ENCODE peak calls at places on chromosomes 2 and 18, in ten cellular contexts. P is body of pancreas, V is nephron progenitor cell, W is thoracic aorta, S is left ventricle myocardium inferior, Q is foreskin fibroblast, L is heart left ventricle, N is GM13977, C is dorsolateral prefrontal cortex, D is GM23338. H is an unnamed sample.

GRCh38 chr2:145731467-145731866 is 1211.5 kb upstream of the ZEB2 start:
- DNase-seq in V (no peak), P (no peak), D (no peak), W (no peak), S (no peak), C (no peak), N (no peak), Q (no peak), L (no peak), H (no peak)

GRCh38 chr18:76923485-76924085 is 101.2 kb downstream of the ZNF236 start:
- DNase-seq in S (no peak), D (peak; percentile 79), L (no peak), Q (no peak), N (no peak), P (no peak), C (no peak), V (peak; percentile 47), W (no peak), H (no peak)

GRCh38 chr2:233457356-233457755 is 103.1 kb downstream of the DGKD start:
- DNase-seq in Q (no peak), V (no peak), W (no peak), D (no peak), S (no peak), L (no peak), P (no peak), C (no peak), N (no peak), H (no peak)

GRCh38 chr2:135175177-135175576 is 123.1 kb downstream of the RAB3GAP1 start:
- DNase-seq in D (no peak), S (no peak), C (no peak), L (no peak), V (no peak), N (no peak), W (no peak), Q (no peak), P (peak; percentile 57), H (no peak)

GRCh38 chr2:190110131-190110530 is 47.6 kb upstream of the MSTN start:
- DNase-seq in C (no peak), N (no peak), V (no peak), Q (no peak), P (no peak), L (no peak), W (no peak), D (no peak), S (no peak), H (no peak)

GRCh38 chr2:120777787-120778186 is 42.1 kb downstream of the GLI2 start:
- DNase-seq in N (no peak), V (no peak), Q (no peak), W (no peak), D (no peak), C (no peak), L (no peak), P (no peak), S (no peak), H (no peak)

GRCh38 chr2:191976436-191976835 is 129.5 kb upstream of the CAVIN2 start:
- DNase-seq in C (no peak), W (no peak), N (no peak), L (no peak), P (no peak), D (no peak), S (no peak), Q (peak; percentile 64), V (no peak), H (no peak)

GRCh38 chr2:12719400-12720104 is 2.8 kb downstream of the TRIB2 start:
- DNase-seq in D (no peak), W (no peak), C (no peak), N (no peak), P (no peak), V (no peak), L (peak; percentile 18), S (no peak), Q (peak; percentile 79), H (no peak)

GRCh38 chr2:65553504-65554074 is 121.2 kb upstream of the SPRED2 start:
- DNase-seq in N (no peak), V (no peak), P (no peak), L (no peak), C (no peak), D (no peak), S (no peak), W (no peak), Q (no peak), H (no peak)

GRCh38 chr2:239385096-239386000 is 15.5 kb downstream of the HDAC4 start:
- DNase-seq in W (no peak), L (no peak), P (no peak), V (no peak), D (no peak), S (no peak), C (peak; percentile 26), Q (no peak), N (no peak), H (no peak)

GRCh38 chr2:71482055-71482454 is 28.7 kb downstream of the DYSF start:
- DNase-seq in W (no peak), Q (no peak), S (no peak), P (no peak), V (peak; percentile 29), C (no peak), N (no peak), L (no peak), D (peak; percentile 48), H (no peak)

GRCh38 chr2:15726321-15727057 is 134.8 kb downstream of the DDX1 start:
- DNase-seq in P (no peak), W (no peak), Q (no peak), L (no peak), C (no peak), S (no peak), V (no peak), D (no peak), N (no peak), H (no peak)

GRCh38 chr2:49037197-49037596 is 117.1 kb downstream of the FSHR start:
- DNase-seq in C (no peak), P (no peak), L (no peak), W (no peak), V (no peak), Q (no peak), N (no peak), S (no peak), D (no peak), H (no peak)

GRCh38 chr18:55000529-55000928 is 41.3 kb upstream of the CCDC68 start:
- DNase-seq in P (no peak), V (no peak), N (no peak), Q (no peak), W (no peak), C (no peak), L (no peak), S (no peak), D (no peak), H (no peak)

GRCh38 chr2:151999058-151999457 is 99.8 kb downstream of the CACNB4 start:
- DNase-seq in P (peak; percentile 54), Q (peak; percentile 29), L (peak; percentile 41), C (peak; percentile 44), V (peak; percentile 64), S (peak; percentile 28), N (peak; percentile 60), W (no peak), D (peak; percentile 93), H (peak; percentile 59)

GRCh38 chr2:219668316-219668715 is 40.9 kb downstream of the SLC4A3 start:
- DNase-seq in P (no peak), D (no peak), W (no peak), S (no peak), Q (no peak), C (no peak), V (no peak), L (no peak), N (no peak), H (no peak)

GRCh38 chr2:109266511-109266910 is 137.5 kb downstream of the SH3RF3 start:
- DNase-seq in S (no peak), C (peak; percentile 29), W (no peak), Q (no peak), P (no peak), N (no peak), V (no peak), L (no peak), D (no peak), H (no peak)

GRCh38 chr2:161146996-161147395 is 13.2 kb upstream of the TANK start:
- DNase-seq in P (no peak), L (peak; percentile 21), V (no peak), D (no peak), S (peak; percentile 22), W (no peak), C (no peak), Q (no peak), N (no peak), H (no peak)

GRCh38 chr2:32688511-32688910 is 60.7 kb downstream of the TTC27 start:
- DNase-seq in S (no peak), L (no peak), D (no peak), N (peak; percentile 33), C (no peak), Q (peak; percentile 29), W (no peak), P (no peak), V (no peak), H (no peak)

GRCh38 chr2:56671973-56672569 is 488.3 kb downstream of the CCDC85A start:
- DNase-seq in P (no peak), L (no peak), S (no peak), Q (no peak), N (no peak), W (no peak), D (peak; percentile 11), V (no peak), C (no peak), H (no peak)
- TF ChIP-seq CTCF in P (no peak), L (no peak), S (no peak), Q (no peak), N (peak; percentile 15), W (no peak), D (no peak), V (no peak), C (no peak), H (no peak)

GRCh38 chr2:234981197-234982095 is 29.6 kb downstream of the SH3BP4 start:
- DNase-seq in P (peak; percentile 78), N (no peak), L (peak; percentile 68), D (peak; percentile 84), V (peak; percentile 57), C (no peak), W (peak; percentile 75), S (peak; percentile 75), Q (peak; percentile 99), H (no peak)
- TF ChIP-seq CTCF in P (no peak), N (no peak), L (no peak), D (no peak), V (no peak), C (no peak), W (no peak), S (no peak), Q (no peak), H (no peak)

GRCh38 chr2:207528980-207529329 is 807 bp upstream of the CREB1 start:
- DNase-seq in P (peak; percentile 35), S (no peak), D (peak; percentile 64), W (no peak), C (no peak), L (no peak), N (peak; percentile 46), Q (no peak), V (no peak), H (peak; percentile 81)
- TF ChIP-seq CTCF in P (no peak), S (peak; percentile 20), D (no peak), W (no peak), C (no peak), L (peak; percentile 5), N (no peak), Q (peak; percentile 14), V (no peak), H (no peak)

DNA sequence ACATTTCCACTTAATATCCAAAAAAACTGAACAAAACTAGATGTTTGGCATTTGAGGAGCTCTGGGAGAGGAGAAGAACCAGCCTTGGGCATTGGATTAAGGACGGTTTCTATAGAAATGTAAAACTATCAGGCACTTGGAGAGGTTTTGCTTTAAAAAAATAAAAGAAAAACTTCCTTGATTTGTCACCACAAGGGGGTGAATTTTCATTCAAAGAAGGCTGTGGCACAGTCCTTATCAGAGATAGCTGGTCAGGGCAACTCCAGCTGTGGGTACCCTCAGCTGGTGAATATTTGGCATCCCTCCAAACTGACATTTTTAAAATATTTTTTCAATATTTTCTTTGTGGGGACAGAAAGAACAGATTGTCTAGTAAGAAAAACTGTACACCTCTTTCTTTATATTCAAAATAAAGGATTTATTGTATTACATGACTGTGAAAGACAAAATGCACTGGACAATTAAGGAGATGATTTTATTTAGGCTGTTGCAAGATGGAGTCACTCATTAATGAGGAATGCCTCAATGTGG is 46.1 kb upstream of the TBC1D8 start:
- DNase-seq in W (no peak), V (no peak), Q (no peak), L (no peak), P (no peak), C (no peak), S (no peak), N (no peak), D (peak; percentile 45), H (no peak)
- TF ChIP-seq CTCF in W (no peak), V (no peak), Q (no peak), L (no peak), P (no peak), C (no peak), S (no peak), N (no peak), D (peak; percentile 28), H (no peak)

H was measured in activated CD8-positive, alpha-beta T cell treated with anti-CD3 and anti-CD28 coated beads for 36 hours.